ENCODE peak calls at places on chromosomes 2 and 18, in six cellular contexts. F, I, S, U, Z and K are unnamed samples.

GRCh38 chr2:135096665-135097446 is 44.8 kb downstream of the RAB3GAP1 start:
- DNase-seq in F (no peak), I (no peak), S (peak), U (no peak), Z (no peak), K (no peak)

GRCh38 chr2:46306320-46306719 is 9.1 kb downstream of the EPAS1 start:
- DNase-seq in F (peak), I (no peak), S (peak), U (no peak), Z (no peak), K (peak)

GRCh38 chr2:169818241-169818640 is 6.5 kb downstream of the METTL5 start:
- DNase-seq in F (no peak), I (no peak), S (peak), U (no peak), Z (no peak), K (no peak)

GRCh38 chr2:137870682-137871081 is 93.6 kb upstream of the HNMT start:
- DNase-seq in F (no peak), I (no peak), S (no peak), U (no peak), Z (no peak), K (no peak)

GRCh38 chr2:106144621-106145331 is 49.3 kb downstream of the UXS1 start:
- DNase-seq in F (no peak), I (no peak), S (no peak), U (no peak), Z (no peak), K (no peak)

GRCh38 chr18:59420244-59420643 is 61.2 kb upstream of the LMAN1 start:
- DNase-seq in F (no peak), I (no peak), S (no peak), U (no peak), Z (no peak), K (no peak)

GRCh38 chr2:211103989-211104388 is 547.6 kb downstream of the CPS1 start:
- DNase-seq in F (peak), I (no peak), S (no peak), U (no peak), Z (no peak), K (no peak)

GRCh38 chr2:26325851-26326250 is 20.1 kb upstream of the SELENOI start:
- DNase-seq in F (peak), I (no peak), S (peak), U (no peak), Z (no peak), K (peak)

GRCh38 chr2:48829036-48829435 is 73.5 kb upstream of the LHCGR start:
- DNase-seq in F (peak), I (no peak), S (peak), U (no peak), Z (no peak), K (no peak)

GRCh38 chr2:200829258-200829655 is 17.5 kb downstream of the BZW1 start:
- DNase-seq in F (no peak), I (peak), S (no peak), U (no peak), Z (no peak), K (no peak)

GRCh38 chr18:35397976-35398375 is 20.8 kb upstream of the ZNF396 start:
- DNase-seq in F (no peak), I (no peak), S (no peak), U (no peak), Z (no peak), K (no peak)

GRCh38 chr2:128169933-128170709 is 79.1 kb downstream of the UGGT1 start:
- DNase-seq in F (no peak), I (no peak), S (no peak), U (no peak), Z (no peak), K (no peak)

GRCh38 chr2:128170776-128171175 is 79.8 kb downstream of the UGGT1 start:
- DNase-seq in F (no peak), I (no peak), S (no peak), U (no peak), Z (no peak), K (no peak)

GRCh38 chr2:128169094-128169493 is 78.1 kb downstream of the UGGT1 start:
- DNase-seq in F (no peak), I (no peak), S (no peak), U (no peak), Z (no peak), K (no peak)

GRCh38 chr2:128169497-128169896 is 78.5 kb downstream of the UGGT1 start:
- DNase-seq in F (peak), I (no peak), S (no peak), U (no peak), Z (no peak), K (peak)

DNA sequence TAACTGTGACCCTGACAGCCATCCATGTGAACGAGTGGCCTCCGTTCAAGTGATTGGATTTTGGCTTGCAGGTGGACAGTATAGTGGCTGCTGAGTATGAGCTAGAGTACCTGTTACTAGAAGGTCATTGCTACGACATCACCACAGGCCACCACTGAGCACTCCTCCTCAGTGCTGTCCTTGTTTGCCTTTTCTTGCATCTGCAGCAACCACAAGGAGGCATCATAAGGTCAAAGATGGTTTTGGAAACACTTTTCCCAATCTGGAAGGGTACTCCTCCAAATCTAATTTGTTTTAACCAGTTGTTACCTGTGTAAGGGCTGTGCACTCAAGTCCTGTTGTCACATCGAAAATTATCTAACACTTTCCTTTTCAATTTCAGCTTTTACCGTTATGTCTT is 81.2 kb downstream of the UGGT1 start:
- DNase-seq in F (peak), I (peak), S (no peak), U (no peak), Z (no peak), K (peak)
- TF ChIP-seq CTCF in F (peak), I (peak), S (peak), U (no peak), Z (no peak), K (no peak)

GRCh38 chr2:231094671-231095346 is 30.0 kb downstream of the HTR2B start:
- DNase-seq in F (no peak), I (no peak), S (no peak), U (no peak), Z (no peak), K (no peak)

GRCh38 chr2:231100990-231101389 is 23.9 kb downstream of the HTR2B start:
- DNase-seq in F (no peak), I (no peak), S (no peak), U (no peak), Z (no peak), K (no peak)

GRCh38 chr2:231104115-231104713 is 20.6 kb downstream of the HTR2B start:
- DNase-seq in F (peak), I (peak), S (peak), U (no peak), Z (peak), K (peak)

GRCh38 chr2:231102772-231103171 is 22.1 kb downstream of the HTR2B start:
- DNase-seq in F (peak), I (no peak), S (peak), U (no peak), Z (no peak), K (peak)

DNA sequence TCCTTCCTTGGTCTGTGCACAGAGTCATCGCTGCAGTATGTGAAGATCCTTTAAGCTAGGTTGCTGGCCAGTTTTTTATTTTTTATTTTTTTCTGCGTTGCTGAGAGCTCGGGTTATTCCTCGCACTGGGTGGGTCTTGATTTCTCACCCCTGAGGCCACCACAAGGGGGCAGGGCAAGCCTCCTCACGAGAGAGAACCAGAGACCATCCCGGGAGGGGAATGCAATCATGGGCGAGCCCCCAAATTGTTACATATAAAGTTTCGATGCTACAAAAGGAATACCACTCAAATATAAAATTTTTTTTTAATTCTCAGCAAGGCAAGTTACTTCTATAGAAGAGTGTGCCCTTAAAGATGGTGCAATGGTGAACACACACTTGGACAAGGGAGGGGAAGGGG is 24.9 kb downstream of the HTR2B start:
- DNase-seq in F (no peak), I (peak), S (no peak), U (no peak), Z (peak), K (no peak)
- TF ChIP-seq CTCF in F (no peak), I (peak), S (no peak), U (no peak), Z (peak), K (peak)

GRCh38 chr18:21115519-21116411 is 4.2 kb upstream of the ROCK1 start:
- DNase-seq in F (peak), I (peak), S (no peak), U (no peak), Z (peak), K (no peak)
- TF ChIP-seq CTCF in F (peak), I (no peak), S (no peak), U (no peak), Z (no peak), K (no peak)

GRCh38 chr2:146003337-146003736 is 1483.4 kb upstream of the ZEB2 start:
- DNase-seq in F (no peak), I (no peak), S (no peak), U (no peak), Z (no peak), K (no peak)
- TF ChIP-seq CTCF in F (no peak), I (no peak), S (no peak), U (no peak), Z (no peak), K (no peak)

DNA sequence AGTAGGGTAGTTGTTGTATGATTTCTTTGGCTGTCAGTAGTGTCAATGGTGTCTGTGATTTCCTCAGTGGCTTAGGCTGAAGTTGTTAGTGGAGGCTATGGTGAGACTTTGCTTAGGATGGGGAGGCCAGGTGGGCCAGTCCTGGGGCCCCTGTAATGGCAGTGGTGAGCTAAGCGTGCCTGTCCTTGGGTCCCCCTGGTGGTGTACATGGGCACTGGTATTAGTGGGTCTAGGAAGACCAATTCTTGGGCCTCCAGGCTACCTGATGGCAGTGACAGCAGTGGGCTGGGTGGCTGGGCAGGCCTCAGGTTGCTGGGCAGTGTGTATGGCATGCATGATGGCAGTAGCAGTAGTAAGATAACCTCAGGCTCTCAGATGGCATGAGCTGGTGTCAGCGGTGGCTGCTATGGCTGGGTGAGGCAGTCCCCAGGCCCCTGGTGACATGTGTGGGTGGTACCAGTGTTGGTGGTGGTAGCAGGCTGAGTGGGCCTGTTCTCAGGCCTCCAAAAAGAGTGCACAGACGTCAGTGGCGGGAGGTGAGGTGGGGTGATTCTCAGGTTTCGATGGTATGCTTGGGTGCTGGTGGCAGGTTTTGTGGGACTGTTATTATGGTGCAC is 103.2 kb downstream of the KLHL14 start:
- DNase-seq in F (no peak), I (peak), S (no peak), U (no peak), Z (peak), K (no peak)
- TF ChIP-seq CTCF in F (peak), I (peak), S (peak), U (no peak), Z (peak), K (peak)

GRCh38 chr2:176385838-176386237 is 116.6 kb downstream of the MTX2 start:
- DNase-seq in F (no peak), I (peak), S (no peak), U (no peak), Z (no peak), K (no peak)
- TF ChIP-seq CTCF in F (no peak), I (peak), S (no peak), U (no peak), Z (no peak), K (no peak)

DNA sequence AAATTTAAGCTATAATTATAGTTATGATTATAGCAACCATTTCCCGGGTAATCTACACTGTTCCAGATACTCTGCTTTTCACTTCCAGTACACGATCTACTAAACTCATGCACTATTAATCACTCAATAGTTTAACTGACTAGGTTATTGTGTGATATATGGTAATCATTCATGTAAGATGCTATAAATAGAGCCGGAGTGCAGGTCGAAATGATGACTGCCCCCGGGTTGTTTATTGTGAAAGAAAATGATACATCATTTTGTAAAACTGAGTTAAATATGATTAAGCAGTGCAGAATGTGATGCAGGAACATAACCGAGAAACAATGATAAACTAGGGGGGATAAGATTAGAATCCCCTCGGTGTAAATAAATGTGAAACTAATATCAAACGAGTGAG is 434.6 kb upstream of the DSEL start:
- DNase-seq in F (no peak), I (no peak), S (no peak), U (no peak), Z (no peak), K (peak)
- TF ChIP-seq CTCF in F (no peak), I (no peak), S (no peak), U (no peak), Z (no peak), K (no peak)

GRCh38 chr2:144115892-144116291 is 404.0 kb downstream of the ZEB2 start:
- DNase-seq in F (peak), I (no peak), S (peak), U (no peak), Z (no peak), K (no peak)
- TF ChIP-seq CTCF in F (no peak), I (no peak), S (no peak), U (no peak), Z (no peak), K (no peak)

GRCh38 chr2:20595439-20596192 is 55.3 kb downstream of the HS1BP3 start:
- DNase-seq in F (peak), I (peak), S (peak), U (no peak), Z (peak), K (peak)
- TF ChIP-seq CTCF in F (no peak), I (no peak), S (no peak), U (no peak), Z (no peak), K (no peak)